ENCODE peak calls at places on chromosomes 5 and 9, in seven cellular contexts. G, U, Q, K, F, I and P are unnamed samples.

GRCh38 chr5:154857091-154857533 is 1.3 kb upstream of the CNOT8 start:
- DNase-seq in I (peak), U (peak), F (no peak), G (no peak), K (peak), Q (no peak), P (peak)

GRCh38 chr5:73793911-73794310 is 167.9 kb downstream of the ARHGEF28 start:
- DNase-seq in F (peak), K (no peak), G (no peak), I (no peak), U (no peak), Q (peak), P (no peak)

GRCh38 chr5:117084052-117084451 is 509.4 kb upstream of the SEMA6A start:
- DNase-seq in Q (no peak), K (no peak), I (no peak), U (no peak), G (no peak), F (no peak), P (no peak)

GRCh38 chr9:31574006-31574750 is 810.3 kb upstream of the ACO1 start:
- DNase-seq in Q (peak), I (no peak), K (no peak), U (no peak), G (no peak), F (peak), P (no peak)

GRCh38 chr9:115278241-115279035 is 160.5 kb upstream of the TNC start:
- DNase-seq in F (no peak), G (no peak), I (peak), Q (no peak), U (no peak), K (no peak), P (no peak)

GRCh38 chr9:108743901-108744371 is 111.8 kb downstream of the ACTL7B start:
- DNase-seq in G (peak), U (no peak), F (peak), I (no peak), K (no peak), Q (no peak), P (no peak)

GRCh38 chr5:181221792-181222629 is 1.1 kb upstream of the TRIM41 start:
- DNase-seq in K (peak), I (peak), U (peak), G (peak), Q (peak), F (peak), P (peak)

GRCh38 chr9:121718063-121718462 is 66.6 kb downstream of the DAB2IP start:
- DNase-seq in U (no peak), G (no peak), I (no peak), K (no peak), Q (no peak), F (peak), P (no peak)

GRCh38 chr9:125748511-125749099 is 1.4 kb downstream of the PBX3 start:
- DNase-seq in G (no peak), K (no peak), I (peak), U (no peak), Q (no peak), F (no peak), P (no peak)

GRCh38 chr9:15622596-15622995 is 69.8 kb downstream of the CCDC171 start:
- DNase-seq in F (peak), I (no peak), Q (no peak), U (no peak), K (no peak), G (peak), P (no peak)

GRCh38 chr9:86062845-86063693 is 36.3 kb downstream of the GOLM1 start:
- DNase-seq in G (no peak), I (no peak), K (no peak), Q (no peak), F (no peak), U (no peak), P (no peak)

GRCh38 chr9:105103776-105104175 is 140.7 kb upstream of the SLC44A1 start:
- DNase-seq in Q (peak), I (no peak), F (peak), G (peak), U (no peak), K (no peak), P (no peak)

GRCh38 chr5:96752341-96753016 is 55.3 kb downstream of the ERAP1 start:
- DNase-seq in G (peak), F (peak), K (no peak), U (peak), Q (peak), I (peak), P (no peak)

GRCh38 chr5:57466544-57466943 is 16.1 kb downstream of the ACTBL2 start:
- DNase-seq in G (no peak), U (no peak), I (no peak), Q (no peak), F (no peak), K (no peak), P (no peak)

GRCh38 chr9:36665921-36666429 is 93.3 kb downstream of the MELK start:
- DNase-seq in K (no peak), G (no peak), Q (peak), F (peak), U (no peak), I (peak), P (no peak)

GRCh38 chr9:91946825-91947224 is 3.2 kb downstream of the ROR2 start:
- DNase-seq in F (no peak), I (no peak), K (no peak), U (no peak), G (no peak), Q (no peak), P (no peak)

GRCh38 chr9:91946196-91946595 is 3.8 kb downstream of the ROR2 start:
- DNase-seq in U (no peak), G (no peak), F (no peak), I (no peak), K (no peak), Q (no peak), P (no peak)

GRCh38 chr9:91943876-91944470 is 6.1 kb downstream of the ROR2 start:
- DNase-seq in F (no peak), I (no peak), Q (no peak), K (no peak), U (no peak), G (no peak), P (no peak)

GRCh38 chr9:91944711-91945110 is 5.3 kb downstream of the ROR2 start:
- DNase-seq in F (no peak), I (no peak), Q (no peak), K (no peak), G (no peak), U (no peak), P (no peak)

GRCh38 chr9:91945277-91946074 is 4.6 kb downstream of the ROR2 start:
- DNase-seq in Q (no peak), I (no peak), F (peak), U (no peak), K (no peak), G (no peak), P (peak)
- TF ChIP-seq CTCF in Q (no peak), I (no peak), F (no peak), U (no peak), K (no peak), G (no peak), P (no peak)

DNA sequence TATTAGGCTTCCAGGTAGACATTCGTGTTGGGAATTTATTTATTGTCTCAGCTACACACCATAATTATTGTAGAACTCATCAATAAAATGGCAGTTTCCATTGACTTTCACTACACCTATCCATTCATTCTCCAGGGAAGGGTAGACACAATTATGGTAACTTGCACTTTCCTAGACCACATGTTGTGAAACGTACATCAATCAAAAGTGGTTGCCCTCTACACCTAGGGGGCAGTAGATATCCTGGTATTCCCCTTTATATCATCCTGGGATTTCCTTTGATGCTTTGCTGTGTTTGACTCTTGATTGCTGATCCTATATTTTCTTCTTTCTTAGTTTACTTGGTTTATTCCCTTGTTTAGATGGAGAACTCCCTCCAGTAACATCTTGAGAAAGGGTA is 47.9 kb downstream of the ADGRV1 start:
- DNase-seq in G (peak), K (no peak), F (no peak), I (no peak), Q (no peak), U (no peak), P (no peak)
- TF ChIP-seq CTCF in G (no peak), K (no peak), F (no peak), I (peak), Q (peak), U (no peak), P (no peak)

GRCh38 chr5:61466017-61466416 is 134.0 kb downstream of the ZSWIM6 start:
- DNase-seq in Q (no peak), F (no peak), G (no peak), I (no peak), U (no peak), K (no peak), P (no peak)

GRCh38 chr5:61472172-61472958 is 140.3 kb downstream of the ZSWIM6 start:
- DNase-seq in U (no peak), I (no peak), K (no peak), F (no peak), Q (no peak), G (no peak), P (no peak)

GRCh38 chr5:61467766-61468482 is 135.9 kb downstream of the ZSWIM6 start:
- DNase-seq in U (no peak), I (no peak), F (peak), G (no peak), K (no peak), Q (peak), P (no peak)

GRCh38 chr5:61471352-61471751 is 139.3 kb downstream of the ZSWIM6 start:
- DNase-seq in U (no peak), G (no peak), F (no peak), I (no peak), Q (no peak), K (no peak), P (no peak)

DNA sequence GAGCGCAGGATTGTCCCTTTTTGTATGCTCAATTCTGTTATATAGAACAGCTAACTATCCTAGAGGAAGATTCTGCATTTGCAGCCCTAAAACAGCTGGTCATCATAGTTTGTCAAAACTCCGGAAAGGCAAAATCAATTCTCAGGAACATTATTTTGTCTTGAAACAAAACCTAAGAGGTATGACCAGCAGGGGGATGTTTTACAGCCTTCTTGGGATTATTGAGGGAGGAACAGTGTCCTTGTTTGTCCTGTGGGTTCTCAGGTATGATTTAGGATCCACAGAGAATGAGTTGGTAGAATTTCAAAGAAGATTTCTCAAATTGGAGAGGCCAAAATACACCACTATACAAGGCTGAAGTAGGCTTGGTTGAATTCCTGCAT is 136.4 kb downstream of the ZSWIM6 start:
- DNase-seq in K (no peak), U (no peak), I (no peak), G (peak), F (no peak), Q (no peak), P (no peak)
- TF ChIP-seq CTCF in K (no peak), U (no peak), I (no peak), G (peak), F (no peak), Q (peak), P (no peak)

DNA sequence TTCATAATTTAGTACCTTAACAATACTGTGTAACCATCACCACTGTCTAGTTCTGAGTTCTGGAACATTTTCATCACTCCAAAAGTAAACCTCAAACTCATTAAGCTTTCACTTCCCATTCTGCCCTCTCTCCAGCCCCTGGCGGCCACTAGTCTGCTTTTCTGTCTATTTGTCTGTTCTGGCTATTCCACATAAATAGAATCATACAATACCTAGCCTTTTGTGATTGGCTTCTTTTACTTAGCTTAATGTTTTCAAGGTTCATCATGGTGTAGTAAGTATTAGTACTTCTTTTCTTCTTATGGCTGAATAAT is 138.7 kb downstream of the RAPGEF6 start:
- DNase-seq in Q (no peak), G (no peak), K (no peak), I (peak), U (no peak), F (no peak), P (no peak)
- TF ChIP-seq CTCF in Q (no peak), G (no peak), K (peak), I (no peak), U (no peak), F (no peak), P (no peak)

GRCh38 chr5:134053314-134053839 is 48.6 kb upstream of the VDAC1 start:
- DNase-seq in I (no peak), U (no peak), K (no peak), F (no peak), Q (no peak), G (no peak), P (no peak)
- TF ChIP-seq CTCF in I (no peak), U (no peak), K (no peak), F (no peak), Q (no peak), G (no peak), P (no peak)

GRCh38 chr5:16465544-16466432 is at the start of gene ZNF622:
- DNase-seq in Q (peak), F (peak), K (peak), U (peak), G (peak), I (peak), P (peak)

GRCh38 chr5:16461026-16461425 is 4.6 kb downstream of the ZNF622 start:
- DNase-seq in I (no peak), K (no peak), U (no peak), F (peak), Q (peak), G (no peak), P (no peak)

GRCh38 chr5:16467363-16468219 is 2.0 kb upstream of the ZNF622 start:
- DNase-seq in I (peak), F (peak), U (no peak), Q (peak), K (no peak), G (no peak), P (no peak)

GRCh38 chr5:16461782-16462181 is 3.8 kb downstream of the ZNF622 start:
- DNase-seq in U (no peak), K (no peak), Q (peak), G (no peak), I (no peak), F (peak), P (no peak)

DNA sequence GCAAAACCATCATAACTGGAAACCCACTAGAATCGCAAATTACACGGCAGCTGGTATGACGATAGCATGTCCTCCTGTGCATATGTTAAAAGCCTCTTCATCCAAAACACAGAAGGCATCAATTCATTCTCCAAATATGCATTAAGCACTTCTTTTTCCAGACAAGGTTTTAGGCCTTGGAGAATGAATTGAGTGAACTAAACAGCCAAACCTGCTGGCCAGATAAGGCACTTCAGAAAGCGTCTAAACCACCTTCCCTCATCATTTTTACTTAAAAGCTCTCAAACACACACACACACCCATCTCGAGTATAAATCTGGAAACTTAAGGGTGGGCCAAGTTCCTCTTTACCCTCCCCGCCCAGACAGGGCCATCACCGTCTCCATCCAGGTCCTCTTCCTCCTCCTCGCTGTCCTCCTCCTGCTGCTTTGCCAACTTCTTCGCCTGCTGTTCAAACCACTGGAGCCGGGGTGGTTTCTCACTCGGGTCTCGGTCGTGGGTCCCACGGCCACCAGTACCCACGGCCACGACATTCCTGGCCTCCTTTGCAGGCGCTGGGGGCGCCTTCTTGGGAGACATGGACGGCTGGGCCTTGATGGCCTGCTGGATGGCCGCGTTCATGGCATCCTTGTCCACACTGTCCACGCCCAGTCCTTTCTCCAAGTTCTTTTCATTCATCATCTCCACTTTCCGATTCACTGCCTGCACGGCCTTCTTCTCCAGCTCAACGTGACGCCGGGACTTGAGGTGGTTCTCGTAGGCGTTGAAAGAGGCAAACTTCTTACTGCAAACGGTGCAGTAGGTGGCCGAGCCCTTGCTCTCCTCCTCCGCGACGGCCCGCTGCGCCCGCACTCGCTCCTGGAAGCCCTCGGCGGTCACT is 696 bp downstream of the ZNF622 start:
- DNase-seq in Q (no peak), G (no peak), K (no peak), I (no peak), F (peak), U (no peak), P (no peak)
- TF ChIP-seq CTCF in Q (peak), G (no peak), K (no peak), I (no peak), F (no peak), U (no peak), P (no peak)

DNA sequence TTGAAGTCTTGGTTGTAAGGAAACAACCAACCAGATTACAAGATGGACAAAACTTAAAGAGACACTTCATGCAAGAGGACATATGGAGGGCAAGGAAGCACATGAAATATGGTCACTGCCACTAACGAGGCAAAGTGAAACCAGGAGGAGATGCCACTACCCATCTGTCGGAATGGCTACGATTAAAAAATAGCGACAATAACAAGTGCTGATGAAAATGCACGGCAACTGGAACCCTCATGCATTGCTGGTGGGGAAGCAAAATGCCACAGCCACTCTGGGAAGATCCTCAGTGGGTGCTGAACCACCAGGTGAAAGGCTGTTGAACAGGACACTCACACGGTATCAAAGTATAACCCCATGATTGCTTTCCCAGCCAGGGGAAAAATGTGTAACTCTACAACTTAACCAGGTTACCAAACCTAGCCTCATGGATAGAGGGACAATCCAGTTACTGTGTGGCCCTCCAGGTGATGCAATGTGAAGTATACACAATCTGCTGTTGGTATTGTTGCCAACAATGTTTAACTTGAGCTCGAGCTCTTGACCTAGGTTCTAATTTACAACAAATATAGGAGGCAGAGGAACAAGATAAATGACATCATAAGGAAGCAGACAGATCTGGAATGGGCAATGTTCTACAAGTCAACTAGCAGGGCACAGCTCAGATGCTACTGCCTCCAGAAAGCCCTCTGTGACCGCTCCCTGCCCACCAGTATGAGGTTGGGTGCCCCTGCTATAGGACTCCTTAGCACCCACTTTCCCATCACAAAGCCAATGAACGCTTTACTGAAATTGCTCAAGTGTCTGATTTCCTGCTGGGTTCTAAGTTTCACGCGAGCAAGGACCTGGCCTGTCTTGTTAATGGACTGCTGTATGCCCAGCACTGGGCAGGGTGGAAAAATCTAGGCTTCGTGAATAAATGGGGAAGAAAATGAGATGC is 25.8 kb downstream of the SH3PXD2B start:
- DNase-seq in K (no peak), U (no peak), F (no peak), Q (no peak), I (no peak), G (no peak), P (no peak)
- TF ChIP-seq CTCF in K (no peak), U (no peak), F (no peak), Q (no peak), I (no peak), G (no peak), P (no peak)

DNA sequence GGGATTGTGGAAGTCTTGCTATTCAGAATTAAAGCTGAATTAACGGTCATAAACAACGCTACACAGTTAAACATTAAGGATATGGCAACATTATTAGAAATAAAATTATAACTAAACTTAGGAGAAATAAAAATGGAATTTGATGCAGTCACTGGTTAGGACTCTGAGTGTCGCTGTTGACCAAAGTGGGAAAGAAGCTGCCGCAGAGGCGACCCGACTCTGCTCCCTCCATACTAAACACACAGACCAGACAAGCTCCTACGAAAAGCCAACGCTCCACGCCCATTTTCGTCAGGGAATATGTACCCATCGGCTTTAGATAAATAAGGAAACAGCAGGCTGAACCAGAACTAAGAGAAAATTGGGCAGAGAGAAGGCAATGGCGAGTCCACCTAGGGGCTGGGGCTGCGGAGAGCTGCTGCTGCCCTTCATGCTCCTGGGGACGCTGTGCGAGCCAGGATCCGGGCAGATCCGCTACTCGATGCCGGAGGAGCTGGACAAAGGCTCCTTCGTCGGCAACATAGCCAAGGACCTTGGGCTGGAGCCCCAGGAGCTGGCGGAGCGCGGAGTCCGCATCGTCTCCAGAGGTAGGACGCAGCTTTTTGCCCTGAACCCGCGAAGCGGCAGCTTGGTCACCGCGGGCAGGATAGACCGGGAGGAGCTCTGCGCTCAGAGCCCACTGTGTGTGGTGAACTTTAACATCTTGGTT is at the start of gene PCDHGA5:
- DNase-seq in G (peak), F (peak), U (no peak), Q (no peak), K (no peak), I (no peak), P (no peak)
- TF ChIP-seq CTCF in G (peak), F (peak), U (peak), Q (peak), K (no peak), I (no peak), P (no peak)

GRCh38 chr5:111820072-111820471 is 63.1 kb upstream of the NREP start:
- DNase-seq in I (no peak), G (no peak), Q (no peak), K (no peak), U (no peak), F (no peak), P (no peak)
- TF ChIP-seq CTCF in I (no peak), G (no peak), Q (peak), K (no peak), U (no peak), F (no peak), P (no peak)